ENCODE peak calls at places on chromosomes 6 and 20, in nine cellular contexts. M, O, H, R, F, S, K, X and Y are unnamed samples. For H3K9me3, the result is how much of the 10 kb centered on the place peaks cover.

GRCh38 chr20:46022411-46023147 is 6.4 kb upstream of the SLC12A5 start:
- DNase-seq in H (peak), K (peak), R (no peak), F (peak), X (peak), S (peak), O (peak), M (peak), Y (peak)

GRCh38 chr20:32649697-32650471 is 23.9 kb downstream of the C20orf203 start:
- DNase-seq in R (no peak), X (no peak), H (no peak), S (no peak), O (no peak), K (no peak), F (no peak), M (no peak), Y (no peak)

GRCh38 chr6:69887714-69888345 is 21.5 kb downstream of the COL19A1 start:
- DNase-seq in R (no peak), M (no peak), F (no peak), H (no peak), K (no peak), O (no peak), X (no peak), S (no peak), Y (no peak)

GRCh38 chr6:9131616-9132015 is 696.3 kb upstream of the SLC35B3 start:
- DNase-seq in H (no peak), F (no peak), S (no peak), R (no peak), M (peak), O (no peak), X (no peak), K (peak), Y (no peak)

GRCh38 chr6:89356644-89357043 is 4.1 kb upstream of the UBE2J1 start:
- DNase-seq in S (no peak), K (no peak), F (no peak), O (no peak), X (no peak), H (no peak), R (no peak), M (no peak), Y (no peak)

GRCh38 chr6:155026366-155027045 is 31.4 kb downstream of the TIAM2 start:
- DNase-seq in K (no peak), H (no peak), X (no peak), M (no peak), R (peak), F (no peak), O (peak), S (no peak), Y (no peak)

GRCh38 chr20:12598894-12599293 is 409.9 kb upstream of the SPTLC3 start:
- DNase-seq in K (no peak), X (no peak), M (no peak), S (no peak), H (no peak), O (no peak), F (no peak), R (no peak), Y (no peak)

GRCh38 chr6:148085651-148086321 is 256.9 kb upstream of the SASH1 start:
- DNase-seq in X (no peak), F (no peak), M (no peak), S (no peak), O (no peak), R (no peak), H (no peak), K (no peak), Y (no peak)

GRCh38 chr20:10924628-10925266 is 250.9 kb upstream of the JAG1 start:
- DNase-seq in M (no peak), F (no peak), X (no peak), O (peak), H (no peak), R (peak), S (peak), K (no peak), Y (no peak)

GRCh38 chr6:84432616-84433015 is 205.2 kb upstream of the CEP162 start:
- DNase-seq in R (no peak), O (no peak), K (no peak), F (no peak), H (no peak), S (no peak), X (no peak), M (no peak), Y (no peak)

GRCh38 chr20:58109126-58109880 is 119.2 kb downstream of the ANKRD60 start:
- DNase-seq in X (no peak), F (no peak), S (no peak), O (peak), K (no peak), M (no peak), R (no peak), H (no peak), Y (no peak)

GRCh38 chr20:46893877-46894578 is 615 bp upstream of the EYA2 start:
- DNase-seq in F (no peak), K (no peak), S (no peak), R (no peak), O (no peak), H (no peak), M (no peak), X (no peak), Y (no peak)

GRCh38 chr20:63873477-63873971 is 8.5 kb downstream of the TPD52L2 start:
- DNase-seq in X (no peak), M (peak), R (peak), H (peak), K (no peak), O (peak), F (no peak), S (no peak), Y (no peak)

GRCh38 chr20:57214948-57215347 is 51.5 kb downstream of the BMP7 start:
- DNase-seq in R (no peak), M (no peak), X (no peak), H (no peak), O (no peak), K (no peak), F (peak), S (no peak), Y (no peak)

GRCh38 chr20:10466325-10466724 is 31.2 kb downstream of the SLX4IP start:
- DNase-seq in F (no peak), M (no peak), O (no peak), R (peak), K (no peak), S (no peak), X (no peak), H (peak), Y (no peak)

GRCh38 chr6:18386302-18386976 is 711 bp upstream of the RNF144B start:
- DNase-seq in X (no peak), H (peak), M (peak), R (peak), K (peak), S (no peak), O (no peak), F (no peak), Y (no peak)

GRCh38 chr20:51327251-51327841 is 215.2 kb downstream of the NFATC2 start:
- DNase-seq in M (no peak), R (peak), H (no peak), O (peak), K (no peak), X (no peak), S (no peak), F (no peak), Y (no peak)

GRCh38 chr6:160329188-160329587 is 19.0 kb upstream of the SLC22A3 start:
- DNase-seq in X (no peak), K (no peak), R (no peak), O (no peak), M (no peak), S (no peak), H (no peak), F (no peak), Y (no peak)

GRCh38 chr20:10665027-10665561 is 8.7 kb downstream of the JAG1 start:
- DNase-seq in O (peak), X (no peak), F (no peak), S (no peak), R (no peak), M (no peak), H (no peak), K (no peak), Y (no peak)

GRCh38 chr6:82487895-82488294 is 124.3 kb downstream of the TPBG start:
- DNase-seq in K (no peak), S (no peak), F (no peak), R (no peak), X (no peak), O (no peak), H (no peak), M (no peak), Y (no peak)
- H3K9me3 ChIP-seq in K (under half), S (under half), F (under half), R (under half), X (under half), O (under half), H (under half), M (under half), Y (under half)

GRCh38 chr20:21309678-21310467 is 6.7 kb downstream of the XRN2 start:
- DNase-seq in O (no peak), K (no peak), X (no peak), S (no peak), F (no peak), M (no peak), H (no peak), R (no peak), Y (no peak)

GRCh38 chr20:21312813-21313471 is 9.8 kb downstream of the XRN2 start:
- DNase-seq in X (no peak), S (no peak), F (no peak), M (no peak), O (no peak), H (no peak), R (no peak), K (no peak), Y (no peak)

DNA sequence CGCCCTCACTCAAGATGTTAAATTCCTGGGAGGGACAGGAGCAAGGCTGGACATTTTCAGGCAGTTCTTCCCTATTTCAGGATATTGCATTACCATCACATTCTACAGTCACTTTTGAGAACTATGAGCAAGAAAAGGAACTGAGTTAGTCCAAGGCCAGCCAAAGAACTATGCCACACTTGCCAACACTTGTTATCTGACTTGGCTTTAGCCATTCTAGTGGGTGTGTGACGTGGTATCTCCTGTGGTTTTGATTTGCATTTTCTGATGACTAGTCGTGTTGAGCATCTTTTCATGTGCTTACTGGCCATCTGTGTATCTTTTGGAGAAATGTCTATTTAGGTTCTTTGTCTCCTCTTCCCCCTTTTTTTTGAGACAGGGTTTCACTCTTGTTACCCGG is 12.0 kb downstream of the XRN2 start:
- DNase-seq in H (no peak), F (no peak), M (no peak), R (no peak), K (no peak), O (peak), S (no peak), X (no peak), Y (no peak)
- H3K9me3 ChIP-seq in H (under half), F (under half), M (under half), R (under half), K (under half), O (under half), S (under half), X (under half), Y (under half)

DNA sequence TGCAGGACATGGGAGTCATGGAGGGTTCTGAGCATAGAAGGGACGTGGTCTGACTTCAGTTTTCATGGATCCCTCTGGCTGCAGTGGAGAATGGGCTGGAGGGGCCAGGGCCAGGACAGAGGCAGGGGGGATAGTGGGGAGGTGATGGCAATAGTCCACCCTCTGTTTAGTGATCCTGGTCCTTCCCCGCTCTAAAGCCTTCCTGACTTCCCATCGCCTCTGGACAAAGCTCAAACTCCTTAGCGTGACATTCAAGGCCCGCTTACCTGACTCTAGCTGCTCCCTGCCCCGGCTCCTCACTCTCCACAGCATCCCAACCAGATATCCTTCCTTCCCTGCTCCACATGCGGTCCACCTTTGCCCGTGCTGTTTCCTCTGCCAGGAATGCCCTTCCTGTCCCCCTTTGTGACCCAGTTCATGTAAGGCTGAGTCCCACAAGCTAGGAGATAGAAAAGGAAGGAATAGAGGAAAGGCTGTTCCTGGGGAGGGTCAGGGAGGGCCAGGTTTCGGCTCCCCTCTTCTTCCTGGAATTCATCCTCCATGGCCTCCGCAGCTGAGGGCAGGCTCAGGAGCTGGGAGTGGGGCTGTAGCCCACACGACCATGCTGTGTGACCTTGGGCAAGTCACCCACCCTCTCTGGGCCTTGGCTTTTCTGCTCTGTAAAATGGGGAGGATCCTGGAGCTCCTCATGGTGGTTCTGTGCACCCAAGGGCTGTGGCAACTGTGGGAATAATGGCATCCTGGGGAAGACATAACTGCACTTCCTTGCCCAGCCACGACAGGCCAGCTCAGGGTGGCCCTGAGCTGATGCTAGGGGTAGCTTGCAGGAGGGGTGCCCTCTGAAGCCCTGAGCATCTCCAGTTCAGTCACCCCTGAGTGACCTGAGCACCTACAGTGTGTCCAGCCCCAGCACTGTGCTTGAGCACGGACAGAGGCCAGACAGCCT is 116.1 kb downstream of the CEBPB start:
- DNase-seq in M (no peak), R (no peak), K (no peak), F (peak), H (no peak), O (no peak), X (no peak), S (no peak), Y (no peak)
- H3K9me3 ChIP-seq in M (under half), R (under half), K (under half), F (under half), H (under half), O (under half), X (under half), S (under half), Y (under half)

GRCh38 chr6:44525761-44526351 is 138.3 kb downstream of the CDC5L start:
- DNase-seq in M (no peak), R (no peak), X (no peak), S (no peak), O (no peak), K (no peak), F (no peak), H (no peak), Y (no peak)

GRCh38 chr6:44524491-44525227 is 137.2 kb downstream of the CDC5L start:
- DNase-seq in S (no peak), O (peak), X (no peak), H (no peak), F (no peak), K (no peak), M (no peak), R (no peak), Y (no peak)

GRCh38 chr6:44527191-44527960 is 139.9 kb downstream of the CDC5L start:
- DNase-seq in H (no peak), S (no peak), M (no peak), O (no peak), R (no peak), X (no peak), K (no peak), F (no peak), Y (no peak)

GRCh38 chr6:44527961-44528644 is 140.6 kb downstream of the CDC5L start:
- DNase-seq in H (no peak), O (no peak), X (no peak), M (no peak), R (no peak), F (no peak), S (no peak), K (no peak), Y (no peak)

GRCh38 chr6:44522871-44523270 is 135.4 kb downstream of the CDC5L start:
- DNase-seq in R (no peak), H (no peak), F (no peak), O (no peak), S (no peak), M (no peak), X (no peak), K (no peak), Y (no peak)
- H3K9me3 ChIP-seq in R (under half), H (under half), F (under half), O (under half), S (under half), M (under half), X (under half), K (under half), Y (under half)

GRCh38 chr20:55953201-55953600 is 52.1 kb downstream of the CBLN4 start:
- DNase-seq in O (peak), X (no peak), S (no peak), R (no peak), F (no peak), H (no peak), K (no peak), M (no peak), Y (no peak)

GRCh38 chr20:55947701-55948100 is 57.6 kb downstream of the CBLN4 start:
- DNase-seq in H (no peak), R (no peak), X (no peak), F (no peak), K (no peak), S (no peak), M (no peak), O (peak), Y (no peak)
- H3K9me3 ChIP-seq in H (under half), R (under half), X (under half), F (under half), K (under half), S (under half), M (under half), O (under half), Y (under half)

GRCh38 chr6:14178083-14178445 is 60.5 kb downstream of the CD83 start:
- DNase-seq in S (no peak), K (no peak), F (no peak), R (no peak), M (no peak), H (no peak), X (no peak), O (no peak), Y (no peak)
- H3K9me3 ChIP-seq in S (under half), K (under half), F (under half), R (under half), M (under half), H (under half), X (under half), O (under half), Y (under half)

GRCh38 chr6:118456982-118457381 is 91.1 kb upstream of the PLN start:
- DNase-seq in H (no peak), F (no peak), R (no peak), K (no peak), M (no peak), S (no peak), X (no peak), O (no peak), Y (no peak)

GRCh38 chr6:118451839-118452238 is 96.3 kb upstream of the PLN start:
- DNase-seq in F (no peak), R (no peak), M (no peak), H (no peak), X (no peak), O (no peak), K (no peak), S (no peak), Y (no peak)
- H3K9me3 ChIP-seq in F (under half), R (under half), M (half or more), H (half or more), X (under half), O (under half), K (under half), S (under half), Y (under half)

GRCh38 chr20:25514747-25515340 is 70.5 kb downstream of the NINL start:
- DNase-seq in R (no peak), X (no peak), K (no peak), H (no peak), O (no peak), M (no peak), F (no peak), S (no peak), Y (no peak)
- H3K9me3 ChIP-seq in R (under half), X (under half), K (under half), H (under half), O (under half), M (under half), F (under half), S (under half), Y (under half)

GRCh38 chr6:35547666-35548065 is 35.0 kb upstream of the TULP1 start:
- DNase-seq in X (no peak), H (no peak), F (no peak), R (no peak), M (no peak), O (no peak), K (no peak), S (no peak), Y (no peak)
- H3K9me3 ChIP-seq in X (under half), H (under half), F (under half), R (under half), M (under half), O (under half), K (under half), S (under half), Y (under half)